ENCODE peak calls at places on chromosome 6, in ten cellular contexts. A, V, R, X, P, C, W, O, Q and F are unnamed samples.

GRCh38 chr6:3371222-3371949 is 85.5 kb downstream of the SLC22A23 start:
- DNase-seq in A (no peak), V (no peak), R (no peak), X (peak; percentile 42), P (no peak), C (no peak), W (no peak), O (no peak), Q (no peak), F (no peak)

GRCh38 chr6:1612386-1612893 is 2.7 kb downstream of the FOXC1 start:
- DNase-seq in A (no peak), V (no peak), R (no peak), X (no peak), P (no peak), C (no peak), W (no peak), O (no peak), Q (no peak), F (no peak)

GRCh38 chr6:29653452-29654038 is 3.3 kb upstream of the MOG start:
- DNase-seq in A (no peak), V (no peak), R (peak; percentile 87), X (peak; percentile 68), P (peak; percentile 17), C (no peak), W (no peak), O (no peak), Q (no peak), F (peak; percentile 51)

GRCh38 chr6:167968091-167968490 is 29.4 kb upstream of the KIF25 start:
- DNase-seq in A (no peak), V (no peak), R (no peak), X (no peak), P (no peak), C (no peak), W (no peak), O (no peak), Q (no peak), F (peak; percentile 51)

GRCh38 chr6:112030965-112031660 is 22.8 kb upstream of the CCN6 start:
- DNase-seq in A (no peak), V (no peak), R (no peak), X (no peak), P (no peak), C (no peak), W (no peak), O (no peak), Q (no peak), F (no peak)

GRCh38 chr6:143675946-143676345 is 1.8 kb upstream of the PHACTR2 start:
- DNase-seq in A (no peak), V (no peak), R (no peak), X (no peak), P (no peak), C (no peak), W (no peak), O (no peak), Q (no peak), F (no peak)

GRCh38 chr6:44012078-44012493 is 115.2 kb downstream of the MRPL14 start:
- DNase-seq in A (no peak), V (peak; percentile 23), R (no peak), X (peak; percentile 27), P (no peak), C (no peak), W (peak; percentile 43), O (no peak), Q (no peak), F (peak; percentile 72)

GRCh38 chr6:30147096-30147495 is 11.2 kb downstream of the TRIM40 start:
- DNase-seq in A (no peak), V (no peak), R (peak; percentile 16), X (no peak), P (no peak), C (no peak), W (no peak), O (no peak), Q (no peak), F (no peak)

GRCh38 chr6:31734703-31735500 is 1.4 kb downstream of the CLIC1 start:
- DNase-seq in A (no peak), V (no peak), R (peak; percentile 88), X (peak; percentile 62), P (no peak), C (peak; percentile 73), W (peak; percentile 78), O (no peak), Q (no peak), F (peak; percentile 77)

GRCh38 chr6:169725270-169726048 is 1.2 kb upstream of the PHF10 start:
- DNase-seq in A (peak; percentile 85), V (peak; percentile 73), R (peak; percentile 11), X (peak; percentile 64), P (peak; percentile 41), C (no peak), W (peak; percentile 82), O (peak; percentile 74), Q (peak; percentile 30), F (peak; percentile 55)

GRCh38 chr6:110826236-110827129 is 11.2 kb upstream of the CDK19 start:
- DNase-seq in A (no peak), V (no peak), R (no peak), X (peak; percentile 30), P (no peak), C (no peak), W (no peak), O (peak; percentile 35), Q (no peak), F (no peak)

GRCh38 chr6:154460306-154461071 is 50.0 kb downstream of the CNKSR3 start:
- DNase-seq in A (no peak), V (no peak), R (no peak), X (peak; percentile 34), P (no peak), C (no peak), W (no peak), O (no peak), Q (no peak), F (no peak)

GRCh38 chr6:53768636-53769035 is 26.2 kb upstream of the LRRC1 start:
- DNase-seq in A (no peak), V (no peak), R (no peak), X (no peak), P (no peak), C (no peak), W (no peak), O (no peak), Q (no peak), F (no peak)

GRCh38 chr6:141056945-141057635 is 1075.6 kb upstream of the GJE1 start:
- DNase-seq in A (no peak), V (no peak), R (no peak), X (no peak), P (no peak), C (no peak), W (no peak), O (no peak), Q (no peak), F (no peak)

GRCh38 chr6:5556011-5556410 is 294.7 kb downstream of the FARS2 start:
- DNase-seq in A (no peak), V (no peak), R (no peak), X (no peak), P (no peak), C (no peak), W (no peak), O (no peak), Q (no peak), F (no peak)

GRCh38 chr6:153787341-153787606 is 251.8 kb upstream of the OPRM1 start:
- DNase-seq in A (no peak), V (no peak), R (no peak), X (no peak), P (no peak), C (no peak), W (no peak), O (no peak), Q (no peak), F (no peak)

GRCh38 chr6:4611441-4612129 is 164.6 kb upstream of the CDYL start:
- DNase-seq in A (no peak), V (no peak), R (no peak), X (no peak), P (no peak), C (no peak), W (no peak), O (no peak), Q (no peak), F (no peak)

DNA sequence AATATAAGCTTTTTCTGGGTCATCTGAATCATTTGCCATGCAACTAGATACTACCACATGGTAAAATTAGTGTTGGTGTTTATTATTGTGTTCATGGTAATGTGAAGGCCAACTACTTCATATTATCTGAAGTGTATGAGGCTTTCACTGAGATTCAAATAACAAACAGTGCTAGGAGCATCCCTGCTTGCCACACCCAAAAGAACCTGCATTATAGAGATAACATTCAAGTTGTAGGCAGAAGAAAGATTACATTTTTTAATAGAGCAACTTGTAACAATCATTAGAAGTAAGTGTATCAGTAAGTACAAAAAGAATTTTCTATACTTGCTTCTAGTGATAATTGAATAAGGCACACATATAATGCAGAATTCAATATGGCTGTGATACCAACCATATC is 49.7 kb downstream of the BCKDHB start:
- DNase-seq in A (no peak), V (no peak), R (no peak), X (no peak), P (no peak), C (no peak), W (no peak), O (no peak), Q (no peak), F (no peak)
- TF ChIP-seq CTCF in A (no peak), V (no peak), R (no peak), X (no peak), P (no peak), C (no peak), W (no peak), O (no peak), Q (no peak), F (no peak)

GRCh38 chr6:89254569-89254968 is 37.4 kb upstream of the GABRR1 start:
- DNase-seq in A (no peak), V (no peak), R (no peak), X (no peak), P (no peak), C (no peak), W (no peak), O (no peak), Q (no peak), F (no peak)
- TF ChIP-seq CTCF in A (no peak), V (no peak), R (no peak), X (no peak), P (no peak), C (no peak), W (no peak), O (no peak), Q (no peak), F (no peak)

GRCh38 chr6:125020385-125020784 is 58.1 kb downstream of the RNF217 start:
- DNase-seq in A (no peak), V (no peak), R (no peak), X (no peak), P (no peak), C (no peak), W (no peak), O (no peak), Q (no peak), F (no peak)
- TF ChIP-seq CTCF in A (no peak), V (no peak), R (no peak), X (no peak), P (no peak), C (no peak), W (no peak), O (no peak), Q (no peak), F (no peak)

GRCh38 chr6:37607949-37608348 is 89.7 kb downstream of the MDGA1 start:
- DNase-seq in A (no peak), V (no peak), R (no peak), X (no peak), P (no peak), C (no peak), W (no peak), O (no peak), Q (no peak), F (no peak)
- TF ChIP-seq CTCF in A (no peak), V (no peak), R (peak; percentile 17), X (no peak), P (no peak), C (peak; percentile 27), W (no peak), O (no peak), Q (peak; percentile 62), F (peak; percentile 48)

GRCh38 chr6:75546401-75546800 is 52.8 kb upstream of the FILIP1 start:
- DNase-seq in A (no peak), V (no peak), R (peak; percentile 12), X (no peak), P (no peak), C (no peak), W (no peak), O (no peak), Q (no peak), F (no peak)
- TF ChIP-seq CTCF in A (no peak), V (no peak), R (no peak), X (no peak), P (no peak), C (peak; percentile 7), W (no peak), O (peak; percentile 17), Q (no peak), F (no peak)